ENCODE peak calls at places on chromosomes 7 and 10, in six cellular contexts. H is nephron progenitor cell; E is Calu3; N is CD8-positive, alpha-beta T cell; W is fibroblast of pulmonary artery; F is endothelial cell. G is an unnamed sample.

GRCh38 chr10:92544296-92544695 is 29.6 kb downstream of the IDE start:
- DNase-seq in H (no peak), E (no peak), N (no peak), W (peak), F (peak), G (no peak)

GRCh38 chr10:106011189-106011744 is 1153.2 kb downstream of the SORCS1 start:
- DNase-seq in H (no peak), E (no peak), N (no peak), W (no peak), F (no peak), G (no peak)

GRCh38 chr7:44486693-44487092 is 3.8 kb downstream of the NUDCD3 start:
- DNase-seq in H (no peak), E (peak), N (no peak), W (peak), F (no peak), G (no peak)

GRCh38 chr10:62155054-62155453 is 113.6 kb downstream of the RTKN2 start:
- DNase-seq in H (no peak), E (no peak), N (no peak), W (no peak), F (no peak), G (no peak)

GRCh38 chr7:106050002-106050742 is 61.9 kb downstream of the SYPL1 start:
- DNase-seq in H (no peak), E (no peak), N (no peak), W (peak), F (peak), G (no peak)

GRCh38 chr7:24700446-24701044 is 56.7 kb downstream of the GSDME start:
- DNase-seq in H (no peak), E (no peak), N (no peak), W (no peak), F (no peak), G (no peak)

GRCh38 chr10:29635711-29636144 is 957 bp upstream of the SVIL start:
- DNase-seq in H (peak), E (peak), N (peak), W (peak), F (peak), G (no peak)

GRCh38 chr10:124722812-124723783 is 21.1 kb downstream of the FAM53B start:
- DNase-seq in H (no peak), E (no peak), N (peak), W (no peak), F (no peak), G (no peak)

GRCh38 chr10:76150886-76151288 is 719.5 kb downstream of the LRMDA start:
- DNase-seq in H (peak), E (no peak), N (no peak), W (no peak), F (no peak), G (no peak)

GRCh38 chr10:12777840-12778585 is 223.5 kb downstream of the CCDC3 start:
- DNase-seq in H (no peak), E (no peak), N (no peak), W (no peak), F (no peak), G (no peak)

GRCh38 chr10:1380075-1380793 is 324.0 kb downstream of the WDR37 start:
- DNase-seq in H (peak), E (no peak), N (no peak), W (no peak), F (peak), G (no peak)

GRCh38 chr7:1707756-1708611 is 37.9 kb downstream of the ELFN1 start:
- DNase-seq in H (no peak), E (no peak), N (no peak), W (no peak), F (no peak), G (no peak)

GRCh38 chr10:62577666-62578291 is 203.6 kb downstream of the ZNF365 start:
- DNase-seq in H (no peak), E (no peak), N (no peak), W (peak), F (no peak), G (no peak)

GRCh38 chr10:17713133-17713532 is 38.9 kb upstream of the TMEM236 start:
- DNase-seq in H (peak), E (no peak), N (no peak), W (no peak), F (no peak), G (no peak)

GRCh38 chr7:105202561-105203130 is 186.1 kb downstream of the SRPK2 start:
- DNase-seq in H (no peak), E (no peak), N (no peak), W (no peak), F (no peak), G (no peak)

GRCh38 chr10:67657775-67658174 is 38.2 kb downstream of the CTNNA3 start:
- DNase-seq in H (no peak), E (no peak), N (no peak), W (no peak), F (no peak), G (no peak)

GRCh38 chr7:137992738-137993394 is 9.0 kb downstream of the CREB3L2 start:
- DNase-seq in H (no peak), E (no peak), N (no peak), W (peak), F (no peak), G (no peak)

GRCh38 chr10:102620615-102621417 is 23.5 kb upstream of the TRIM8 start:
- DNase-seq in H (no peak), E (no peak), N (no peak), W (no peak), F (no peak), G (no peak)

GRCh38 chr10:43057231-43057711 is 19.6 kb upstream of the RET start:
- DNase-seq in H (no peak), E (no peak), N (no peak), W (no peak), F (no peak), G (no peak)

GRCh38 chr7:142385528-142386340 is 127.9 kb upstream of the PRSS58 start:
- DNase-seq in H (peak), E (peak), N (no peak), W (peak), F (peak), G (peak)

GRCh38 chr10:114374141-114374791 is 30.0 kb downstream of the AFAP1L2 start:
- DNase-seq in H (no peak), E (no peak), N (no peak), W (peak), F (no peak), G (peak)

GRCh38 chr10:110373059-110373458 is 68.3 kb upstream of the SMNDC1 start:
- DNase-seq in H (no peak), E (no peak), N (no peak), W (no peak), F (no peak), G (no peak)

GRCh38 chr7:4809091-4809591 is 33.7 kb downstream of the AP5Z1 start:
- DNase-seq in H (no peak), E (no peak), N (peak), W (no peak), F (no peak), G (no peak)

GRCh38 chr10:22368402-22368801 is 23.1 kb downstream of the SPAG6 start:
- DNase-seq in H (no peak), E (no peak), N (no peak), W (no peak), F (no peak), G (no peak)

GRCh38 chr7:139842414-139843210 is 13.5 kb downstream of the TBXAS1 start:
- DNase-seq in H (no peak), E (no peak), N (no peak), W (peak), F (no peak), G (no peak)
- TF ChIP-seq CTCF in H (no peak), E (no peak), N (no peak), W (no peak), F (no peak), G (no peak)

GRCh38 chr10:46229144-46229563 is 57.6 kb upstream of the ANTXRL start:
- DNase-seq in H (peak), E (peak), N (no peak), W (no peak), F (peak), G (peak)
- TF ChIP-seq CTCF in H (peak), E (peak), N (peak), W (peak), F (peak), G (peak)

GRCh38 chr10:116469437-116469836 is 41.8 kb downstream of the PNLIPRP3 start:
- DNase-seq in H (no peak), E (no peak), N (no peak), W (no peak), F (no peak), G (no peak)

GRCh38 chr10:116472874-116473273 is 45.2 kb downstream of the PNLIPRP3 start:
- DNase-seq in H (no peak), E (no peak), N (no peak), W (no peak), F (no peak), G (no peak)

GRCh38 chr10:116466715-116467422 is 39.2 kb downstream of the PNLIPRP3 start:
- DNase-seq in H (no peak), E (no peak), N (no peak), W (no peak), F (peak), G (no peak)

GRCh38 chr10:116470071-116470470 is 42.4 kb downstream of the PNLIPRP3 start:
- DNase-seq in H (no peak), E (no peak), N (no peak), W (no peak), F (no peak), G (no peak)

GRCh38 chr10:116470768-116471415 is 43.2 kb downstream of the PNLIPRP3 start:
- DNase-seq in H (peak), E (peak), N (no peak), W (no peak), F (peak), G (no peak)
- TF ChIP-seq CTCF in H (peak), E (peak), N (no peak), W (no peak), F (peak), G (peak)

GRCh38 chr10:70051878-70052277 is 768 bp upstream of the MACROH2A2 start:
- DNase-seq in H (no peak), E (no peak), N (no peak), W (no peak), F (no peak), G (no peak)

GRCh38 chr10:70053212-70053895 is 708 bp downstream of the MACROH2A2 start:
- DNase-seq in H (peak), E (peak), N (no peak), W (no peak), F (peak), G (peak)

GRCh38 chr10:70054902-70055301 is 2.3 kb downstream of the MACROH2A2 start:
- DNase-seq in H (no peak), E (no peak), N (no peak), W (no peak), F (no peak), G (no peak)

GRCh38 chr10:70053896-70054641 is 1.4 kb downstream of the MACROH2A2 start:
- DNase-seq in H (peak), E (peak), N (no peak), W (peak), F (peak), G (peak)

GRCh38 chr10:70052462-70053211 is at the start of gene MACROH2A2:
- DNase-seq in H (peak), E (peak), N (no peak), W (peak), F (peak), G (peak)
- TF ChIP-seq CTCF in H (peak), E (no peak), N (no peak), W (peak), F (no peak), G (peak)

GRCh38 chr10:48357631-48358030 is 51.2 kb downstream of the MAPK8 start:
- DNase-seq in H (no peak), E (no peak), N (no peak), W (no peak), F (no peak), G (no peak)
- TF ChIP-seq CTCF in H (no peak), E (no peak), N (no peak), W (no peak), F (no peak), G (no peak)

G was measured in neural crest cell.